ENCODE peak calls at places on chromosomes 12 and 14, in ten cellular contexts. Z, B, Y, H, I, J, W, M, E and X are unnamed samples.

GRCh38 chr14:76376409-76376877 is 506 bp downstream of the ESRRB start:
- DNase-seq in W (no peak), Z (no peak), M (no peak), Y (no peak), J (no peak), B (no peak), I (no peak), E (no peak), H (no peak), X (no peak)

GRCh38 chr12:98532687-98533304 is 17.4 kb downstream of the TMPO start:
- DNase-seq in H (peak), Y (no peak), J (no peak), I (peak), E (no peak), M (peak), Z (peak), B (no peak), W (no peak), X (peak)

GRCh38 chr12:29288031-29288430 is 92.9 kb downstream of the ERGIC2 start:
- DNase-seq in Z (no peak), E (no peak), M (no peak), W (no peak), Y (no peak), H (no peak), B (no peak), I (no peak), J (no peak), X (no peak)

GRCh38 chr14:60222820-60223219 is 26.2 kb upstream of the PPM1A start:
- DNase-seq in H (no peak), Y (no peak), E (no peak), Z (no peak), W (no peak), J (no peak), I (no peak), B (no peak), M (no peak), X (no peak)

GRCh38 chr14:99744199-99744872 is 48.9 kb upstream of the EML1 start:
- DNase-seq in Y (no peak), M (no peak), Z (peak), W (no peak), B (no peak), I (peak), J (no peak), H (no peak), E (no peak), X (no peak)

GRCh38 chr12:132439333-132439904 is 50.5 kb upstream of the FBRSL1 start:
- DNase-seq in Z (no peak), I (no peak), H (no peak), E (no peak), M (no peak), Y (no peak), J (no peak), W (no peak), B (no peak), X (no peak)

GRCh38 chr12:1367731-1368285 is 226.6 kb downstream of the FBXL14 start:
- DNase-seq in H (no peak), M (no peak), Y (no peak), B (no peak), W (peak), Z (no peak), J (no peak), E (no peak), I (no peak), X (no peak)

GRCh38 chr14:91108941-91109611 is 4.8 kb upstream of the DGLUCY start:
- DNase-seq in I (peak), M (no peak), B (peak), J (peak), E (no peak), W (no peak), Y (no peak), Z (no peak), H (no peak), X (no peak)

GRCh38 chr12:58765653-58766554 is 154.4 kb downstream of the LRIG3 start:
- DNase-seq in Y (no peak), Z (peak), J (no peak), B (no peak), H (no peak), M (no peak), I (no peak), W (no peak), E (no peak), X (peak)

GRCh38 chr14:87049886-87050820 is 942.8 kb downstream of the GALC start:
- DNase-seq in H (no peak), Z (peak), E (no peak), J (no peak), M (peak), I (peak), Y (no peak), B (no peak), W (peak), X (peak)

GRCh38 chr14:33414041-33414440 is 475.4 kb downstream of the NPAS3 start:
- DNase-seq in H (no peak), J (no peak), I (no peak), E (no peak), W (no peak), B (no peak), M (peak), Y (no peak), Z (peak), X (no peak)

GRCh38 chr12:57552692-57553321 is 3.0 kb downstream of the KIF5A start:
- DNase-seq in W (no peak), J (no peak), M (peak), Z (peak), I (peak), H (peak), B (no peak), Y (no peak), E (no peak), X (no peak)

GRCh38 chr14:94697773-94698556 is 71.9 kb downstream of the GSC start:
- DNase-seq in Z (no peak), E (no peak), H (no peak), I (peak), M (no peak), W (no peak), J (no peak), Y (no peak), B (no peak), X (no peak)

GRCh38 chr12:26768611-26769603 is 64.1 kb downstream of the ITPR2 start:
- DNase-seq in I (no peak), J (no peak), B (no peak), Z (no peak), M (no peak), Y (no peak), E (no peak), W (no peak), H (no peak), X (no peak)

GRCh38 chr12:52681551-52682380 is 1.6 kb upstream of the KRT1 start:
- DNase-seq in Z (no peak), H (no peak), E (peak), B (no peak), Y (no peak), J (no peak), M (no peak), I (no peak), W (no peak), X (no peak)

GRCh38 chr14:86626530-86626929 is 1096.6 kb downstream of the FLRT2 start:
- DNase-seq in E (no peak), M (peak), H (no peak), B (no peak), W (no peak), Y (no peak), Z (no peak), J (no peak), I (peak), X (no peak)

GRCh38 chr12:71639341-71639760 is 24.3 kb downstream of the ZFC3H1 start:
- DNase-seq in I (peak), E (no peak), W (no peak), B (peak), J (no peak), H (peak), Z (no peak), Y (no peak), M (peak), X (no peak)

GRCh38 chr14:92540472-92541048 is 27.0 kb downstream of the RIN3 start:
- DNase-seq in Z (peak), I (peak), W (no peak), B (no peak), J (peak), E (no peak), H (peak), M (peak), Y (peak), X (no peak)

GRCh38 chr14:104794641-104795467 is 694 bp downstream of the AKT1 start:
- DNase-seq in H (peak), Y (no peak), I (peak), B (peak), Z (peak), W (peak), J (no peak), M (no peak), E (no peak), X (no peak)